ENCODE peak calls at places on chromosomes 2 and 18, in seven cellular contexts. L, T, A, F, H, V and B are unnamed samples.

GRCh38 chr2:238949710-238950345 is 101.9 kb downstream of the TWIST2 start:
- DNase-seq in H (no peak), L (no peak), F (peak; percentile 14), A (no peak), V (no peak), T (no peak), B (peak; percentile 5)

GRCh38 chr2:229164545-229165249 is 106.4 kb downstream of the PID1 start:
- DNase-seq in H (no peak), T (no peak), F (no peak), L (no peak), V (no peak), A (no peak), B (no peak)

GRCh38 chr18:6741290-6741689 is 11.8 kb downstream of the ARHGAP28 start:
- DNase-seq in V (no peak), T (peak; percentile 18), F (peak; percentile 67), H (no peak), L (no peak), A (no peak), B (peak; percentile 70)

GRCh38 chr2:72555943-72556342 is 269.9 kb downstream of the EXOC6B start:
- DNase-seq in L (no peak), T (no peak), V (no peak), H (no peak), A (no peak), F (no peak), B (no peak)

GRCh38 chr2:177255227-177255601 is 9.3 kb downstream of the NFE2L2 start:
- DNase-seq in L (no peak), V (no peak), F (no peak), H (no peak), A (no peak), T (no peak), B (no peak)

GRCh38 chr2:9178905-9179571 is 27.6 kb upstream of the ASAP2 start:
- DNase-seq in V (peak; percentile 75), F (peak; percentile 59), L (peak; percentile 76), T (peak; percentile 26), H (no peak), A (no peak), B (peak; percentile 29)

GRCh38 chr2:25698752-25699151 is 25.4 kb upstream of the DTNB start:
- DNase-seq in L (no peak), F (no peak), V (no peak), T (no peak), A (no peak), H (no peak), B (no peak)

GRCh38 chr2:19171409-19171808 is 187.0 kb downstream of the OSR1 start:
- DNase-seq in A (no peak), H (no peak), L (no peak), F (no peak), T (no peak), V (no peak), B (no peak)

GRCh38 chr2:176239016-176239415 is 30.2 kb upstream of the MTX2 start:
- DNase-seq in F (no peak), L (no peak), H (no peak), T (no peak), A (no peak), V (no peak), B (no peak)

GRCh38 chr2:84880395-84880644 is 564 bp downstream of the TRABD2A start:
- DNase-seq in F (no peak), T (no peak), L (no peak), H (no peak), A (no peak), V (no peak), B (no peak)

GRCh38 chr2:218022851-218023530 is 20.2 kb upstream of the TNS1 start:
- DNase-seq in V (no peak), T (no peak), A (no peak), H (no peak), F (no peak), L (peak; percentile 18), B (no peak)

GRCh38 chr2:226508683-226509082 is 290.9 kb downstream of the IRS1 start:
- DNase-seq in F (no peak), V (no peak), T (no peak), H (no peak), A (no peak), L (no peak), B (no peak)

GRCh38 chr2:20213651-20214565 is 11.0 kb downstream of the SDC1 start:
- DNase-seq in L (no peak), V (no peak), F (no peak), H (no peak), T (no peak), A (peak; percentile 37), B (no peak)

GRCh38 chr2:111116843-111117665 is 3.7 kb upstream of the BCL2L11 start:
- DNase-seq in T (peak; percentile 86), H (no peak), A (peak; percentile 82), F (peak; percentile 76), V (peak; percentile 82), L (peak; percentile 89), B (peak; percentile 77)

GRCh38 chr18:28007841-28008240 is 169.1 kb downstream of the CDH2 start:
- DNase-seq in H (no peak), V (no peak), T (no peak), A (no peak), L (no peak), F (no peak), B (no peak)

GRCh38 chr2:181781082-181781786 is 100.9 kb upstream of the NEUROD1 start:
- DNase-seq in T (peak; percentile 28), V (no peak), H (no peak), A (no peak), L (peak; percentile 55), F (no peak), B (no peak)

GRCh38 chr2:26807788-26808460 is 22.1 kb downstream of the CENPA start:
- DNase-seq in T (no peak), F (peak; percentile 29), H (no peak), L (no peak), V (no peak), A (no peak), B (no peak)

DNA sequence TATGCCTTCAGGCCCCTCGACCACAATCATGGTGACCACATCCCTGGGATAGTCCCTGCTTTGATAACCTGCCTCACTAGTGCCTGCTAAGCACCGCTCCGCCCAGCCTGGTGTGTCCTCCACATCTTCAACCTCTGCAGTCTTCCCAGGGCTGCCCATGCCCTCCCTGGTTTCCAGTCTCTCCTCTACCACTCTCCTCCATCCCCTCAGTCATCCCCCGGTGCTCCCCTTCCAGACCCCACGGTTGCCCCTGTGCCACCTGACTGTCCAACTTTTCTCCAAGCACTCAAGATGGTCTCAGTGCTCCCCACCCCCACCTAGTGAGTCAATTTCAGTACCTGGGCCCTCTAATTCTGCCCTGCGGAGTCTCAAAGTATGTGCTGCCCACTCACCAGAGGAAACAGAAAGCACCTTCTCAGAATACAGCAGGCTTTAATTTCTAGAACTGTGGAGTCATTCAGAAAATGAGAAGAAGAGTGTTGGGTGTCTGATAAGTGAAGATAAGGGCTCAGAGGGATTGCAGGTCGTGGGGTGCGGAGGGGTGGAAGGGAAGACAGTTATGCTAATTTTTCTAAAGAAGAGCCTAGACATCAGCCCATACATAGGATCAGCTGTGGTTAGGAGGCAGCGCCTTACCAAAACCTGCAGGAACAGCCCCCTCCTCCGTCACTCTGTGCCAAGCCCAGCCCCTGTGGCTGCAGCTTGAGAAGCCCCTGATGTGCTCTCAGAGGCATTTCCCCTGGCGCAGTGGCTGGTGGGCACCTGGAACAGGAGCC is 53.6 kb upstream of the CAB39 start:
- DNase-seq in T (no peak), A (no peak), L (no peak), H (no peak), V (no peak), F (no peak), B (no peak)
- TF ChIP-seq POLR2A in T (no peak), A (no peak), L (no peak), H (no peak), V (no peak), F (no peak), B (no peak)

GRCh38 chr2:168499500-168499899 is 43.4 kb downstream of the CERS6 start:
- DNase-seq in H (no peak), F (no peak), L (no peak), V (no peak), T (no peak), A (no peak), B (no peak)

GRCh38 chr2:168495524-168495923 is 39.5 kb downstream of the CERS6 start:
- DNase-seq in T (no peak), F (no peak), L (no peak), A (no peak), V (no peak), H (no peak), B (no peak)

GRCh38 chr2:168490916-168491605 is 35.0 kb downstream of the CERS6 start:
- DNase-seq in A (no peak), F (no peak), H (no peak), V (no peak), T (no peak), L (no peak), B (no peak)

GRCh38 chr2:168490015-168490874 is 34.2 kb downstream of the CERS6 start:
- DNase-seq in H (no peak), T (peak; percentile 38), L (peak; percentile 48), F (no peak), V (no peak), A (no peak), B (no peak)

DNA sequence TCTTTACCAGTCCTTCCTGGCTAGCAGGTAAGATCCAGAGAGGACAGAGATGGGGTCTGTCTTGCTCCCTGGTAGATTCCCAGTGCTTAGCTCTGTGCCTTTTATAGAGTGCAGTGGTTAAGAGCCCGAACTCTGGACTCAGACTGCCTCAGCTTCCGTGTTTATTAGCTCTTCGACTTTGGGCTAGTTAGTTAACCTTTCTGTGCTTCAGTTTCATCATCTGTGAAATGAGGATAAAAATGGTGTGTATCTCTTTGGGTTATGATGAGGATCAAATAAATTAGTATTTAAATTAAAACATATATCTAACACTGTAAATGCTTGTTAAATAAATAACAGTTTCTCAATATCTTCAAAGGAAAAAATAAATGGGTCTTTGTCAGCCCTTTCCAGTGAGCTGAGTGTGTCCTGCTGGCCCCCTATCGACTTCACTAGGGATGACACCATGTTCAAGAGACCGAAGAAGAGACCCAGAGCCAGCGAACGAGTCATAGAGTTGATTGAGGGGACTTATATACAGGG is 38.2 kb downstream of the CERS6 start:
- DNase-seq in T (peak; percentile 61), A (no peak), V (no peak), F (no peak), L (peak; percentile 66), H (no peak), B (no peak)
- TF ChIP-seq CTCF in T (peak; percentile 30), A (no peak), V (no peak), F (no peak), L (peak; percentile 60), H (no peak), B (no peak)

DNA sequence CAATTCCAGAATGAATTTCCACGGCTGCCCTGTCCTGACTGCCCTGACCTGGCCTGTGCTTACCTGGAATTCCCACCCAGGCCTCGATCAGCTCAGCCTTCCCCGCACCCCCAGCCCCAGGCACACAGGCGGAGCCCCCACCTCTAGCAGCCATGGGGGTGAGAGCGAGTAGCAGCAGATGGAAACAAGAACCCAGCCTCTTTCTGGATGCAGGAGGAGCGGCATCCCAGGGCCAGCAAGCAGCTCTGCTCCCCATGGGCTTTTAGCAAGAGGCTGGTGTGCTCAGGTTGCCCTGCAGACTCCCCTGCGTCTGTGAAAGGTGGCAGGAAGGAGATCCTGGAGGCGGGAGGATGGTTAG is 101.8 kb downstream of the TPO start:
- DNase-seq in F (no peak), A (no peak), V (no peak), T (no peak), L (no peak), H (no peak), B (no peak)
- H3K4me1 ChIP-seq in F (no peaks in the 10 kb centered on the region), A (peaks cover 9% of the 10 kb centered on the region), V (no peaks in the 10 kb centered on the region), T (no peaks in the 10 kb centered on the region), L (no peaks in the 10 kb centered on the region), H (peaks cover 14% of the 10 kb centered on the region), B (no peaks in the 10 kb centered on the region)

DNA sequence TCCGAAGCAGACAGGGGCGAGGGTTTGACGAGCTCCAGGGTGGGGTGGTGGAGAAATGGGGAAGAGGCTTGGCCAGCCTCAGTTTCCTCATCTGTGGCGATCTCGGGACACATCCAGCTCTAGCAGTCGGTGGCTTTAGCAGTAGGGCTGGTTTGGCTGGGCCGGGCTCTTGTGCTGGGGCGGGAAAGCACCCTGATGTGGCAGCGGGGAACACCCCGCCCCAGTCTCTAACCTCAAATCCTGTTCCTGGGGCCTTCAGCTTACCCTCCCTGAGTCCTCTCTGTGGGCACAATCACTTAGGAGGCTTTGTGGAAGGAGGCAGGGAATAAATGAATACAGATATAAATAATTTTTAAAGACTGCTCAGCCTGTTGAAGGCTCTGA is 26.5 kb upstream of the MCFD2 start:
- DNase-seq in F (no peak), H (no peak), L (peak; percentile 86), V (peak; percentile 50), A (no peak), T (no peak), B (peak; percentile 41)
- TF ChIP-seq POLR2A in F (no peak), H (no peak), L (no peak), V (no peak), A (no peak), T (no peak), B (no peak)